ENCODE peak calls at places on chromosomes 12 and 14, in four cellular contexts. R is SJCRH30, E is body of pancreas, K is pancreas. Z is an unnamed sample. For H3K36me3 and H3K9me3, the result is how much of the 10 kb centered on the place peaks cover.

GRCh38 chr14:73724696-73725095 is 10.5 kb upstream of the PNMA1 start:
- DNase-seq in R (no peak), E (no peak), K (no peak), Z (peak)

GRCh38 chr12:113276946-113277500 is 55.8 kb downstream of the TPCN1 start:
- DNase-seq in R (no peak), E (no peak), K (no peak), Z (no peak)

GRCh38 chr14:100375273-100375962 is 52.3 kb downstream of the SLC25A47 start:
- DNase-seq in R (peak), E (peak), K (peak), Z (peak)

GRCh38 chr14:83255015-83255726 is 1721.5 kb upstream of the SEL1L start:
- DNase-seq in R (no peak), E (no peak), K (no peak), Z (no peak)

GRCh38 chr12:84624601-84625000 is 288.0 kb downstream of the SLC6A15 start:
- DNase-seq in R (no peak), E (no peak), K (no peak), Z (no peak)

GRCh38 chr14:78319826-78320635 is 149.9 kb downstream of the NRXN3 start:
- DNase-seq in R (no peak), E (no peak), K (no peak), Z (no peak)

GRCh38 chr12:108856428-108857157 is 790 bp downstream of the SSH1 start:
- DNase-seq in R (peak), E (peak), K (peak), Z (no peak)

GRCh38 chr14:36520601-36521525 is 831 bp upstream of the NKX2-1 start:
- DNase-seq in R (no peak), E (peak), K (no peak), Z (no peak)

GRCh38 chr14:70317091-70317968 is 42.2 kb downstream of the COX16 start:
- DNase-seq in R (no peak), E (peak), K (peak), Z (no peak)

GRCh38 chr14:53850714-53851296 is 105.8 kb downstream of the BMP4 start:
- DNase-seq in R (no peak), E (no peak), K (no peak), Z (no peak)

GRCh38 chr12:25074954-25075353 is 120.0 kb downstream of the DNAI7 start:
- DNase-seq in R (no peak), E (no peak), K (no peak), Z (no peak)

GRCh38 chr12:128322341-128322740 is 55.4 kb downstream of the TMEM132C start:
- DNase-seq in R (no peak), E (no peak), K (no peak), Z (no peak)

GRCh38 chr12:91178139-91178561 is 4.5 kb downstream of the DCN start:
- DNase-seq in R (no peak), E (no peak), K (no peak), Z (no peak)

GRCh38 chr12:67681145-67681778 is 32.7 kb downstream of the DYRK2 start:
- DNase-seq in R (no peak), E (no peak), K (peak), Z (no peak)

GRCh38 chr14:68966872-68967301 is 12.2 kb downstream of the ACTN1 start:
- DNase-seq in R (peak), E (no peak), K (no peak), Z (no peak)

GRCh38 chr14:68968051-68968450 is 11.1 kb downstream of the ACTN1 start:
- DNase-seq in R (no peak), E (no peak), K (no peak), Z (no peak)

GRCh38 chr14:68969278-68969677 is 9.8 kb downstream of the ACTN1 start:
- DNase-seq in R (peak), E (no peak), K (no peak), Z (no peak)

GRCh38 chr14:68968721-68969120 is 10.4 kb downstream of the ACTN1 start:
- DNase-seq in R (no peak), E (no peak), K (no peak), Z (no peak)

DNA sequence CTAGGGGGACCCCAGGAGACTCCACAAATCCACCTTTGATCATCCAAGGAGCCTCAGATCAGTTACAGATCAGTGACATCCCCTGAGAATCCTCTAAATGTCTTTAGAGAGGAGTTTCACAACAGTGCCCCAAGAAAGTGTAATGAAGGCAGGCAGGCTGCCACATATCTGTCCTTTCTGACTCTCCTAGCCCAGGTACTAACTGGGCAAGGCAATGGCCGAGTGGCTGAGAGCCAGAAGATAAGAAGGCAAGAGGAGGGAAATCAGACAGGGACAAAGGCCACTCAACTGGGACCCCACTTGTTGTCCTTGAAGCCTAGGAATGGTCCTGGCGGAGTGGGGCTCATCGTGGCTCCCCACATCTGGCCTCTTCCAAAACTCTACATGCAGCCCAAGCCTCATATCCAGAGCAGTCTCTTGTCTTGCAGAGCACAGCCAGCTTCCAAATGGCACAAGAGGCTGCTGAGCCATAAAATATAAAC is 11.6 kb downstream of the ACTN1 start:
- DNase-seq in R (no peak), E (peak), K (no peak), Z (no peak)
- H3K4me3 ChIP-seq in R (no peak), E (no peak), K (no peak), Z (no peak)

DNA sequence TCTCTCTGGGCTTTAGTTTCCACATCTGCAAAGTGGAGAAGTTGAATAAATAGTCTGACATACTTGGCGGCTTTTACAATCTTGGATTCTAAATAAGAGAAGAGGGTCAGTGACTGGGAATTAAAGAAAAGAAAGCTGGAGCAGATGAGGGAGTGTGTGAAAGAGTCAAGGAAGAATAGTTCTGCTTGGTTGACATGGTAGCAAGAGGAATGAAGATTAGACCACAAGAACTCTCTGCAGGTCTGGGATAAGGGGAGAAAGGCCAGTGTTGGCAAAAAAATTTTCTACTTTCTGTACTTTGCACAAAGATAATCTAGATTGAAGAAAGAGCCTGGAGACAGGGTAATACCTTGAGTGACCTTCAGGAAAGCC is 5.9 kb downstream of the ITGB7 start:
- DNase-seq in R (no peak), E (no peak), K (no peak), Z (no peak)
- H3K36me3 ChIP-seq in R (under half), E (under half), K (under half), Z (under half)

GRCh38 chr12:133037207-133038005 is at the start of gene ZNF84:
- DNase-seq in R (peak), E (peak), K (peak), Z (peak)

GRCh38 chr12:133038310-133038709 is 1.0 kb downstream of the ZNF84 start:
- DNase-seq in R (no peak), E (no peak), K (no peak), Z (no peak)
- H3K9me3 ChIP-seq in R (under half), E (under half), K (under half), Z (under half)

GRCh38 chr12:114407566-114408411 is 1.8 kb upstream of the TBX5 start:
- DNase-seq in R (no peak), E (no peak), K (no peak), Z (no peak)
- H3K4me3 ChIP-seq in R (no peak), E (no peak), K (no peak), Z (no peak)

GRCh38 chr12:57143454-57143853 is 4.0 kb downstream of the LRP1-AS start:
- DNase-seq in R (no peak), E (no peak), K (no peak), Z (no peak)
- H3K36me3 ChIP-seq in R (half or more), E (under half), K (under half), Z (under half)

DNA sequence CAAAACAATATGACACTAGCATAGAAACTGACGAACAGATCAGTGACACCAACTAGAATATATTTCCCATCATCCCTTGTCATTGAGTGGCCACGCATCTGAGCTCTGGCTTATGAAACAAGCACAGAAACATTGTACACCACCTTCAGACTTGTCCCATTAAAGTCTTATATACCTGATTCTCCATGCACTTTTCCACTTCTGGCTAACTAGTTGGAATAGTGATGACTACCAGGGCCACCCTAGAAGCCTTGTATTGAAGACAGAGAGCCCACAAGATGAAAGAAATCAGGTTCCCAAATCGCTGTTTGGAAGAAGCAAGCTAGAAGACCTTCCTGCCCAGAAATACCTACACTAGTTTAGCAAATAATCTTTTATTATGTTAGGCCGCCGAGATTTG is 99.7 kb upstream of the PPM1H start:
- DNase-seq in R (no peak), E (no peak), K (no peak), Z (no peak)
- H3K9me3 ChIP-seq in R (under half), E (under half), K (under half), Z (under half)

GRCh38 chr12:53560912-53561589 is 53.8 kb upstream of the NPFF start:
- DNase-seq in R (no peak), E (no peak), K (no peak), Z (no peak)
- H3K4me3 ChIP-seq in R (no peak), E (no peak), K (no peak), Z (no peak)